ENCODE peak calls at places on chromosomes 2 and 18, in seven cellular contexts. One of them, this sample, is unnamed.

GRCh38 chr2:37418956-37419355 is 74.5 kb downstream of the QPCT start:
- DNase-seq in NCI-H1436: no peak
- DNase-seq in fibroblast of the aortic adventitia: no peak
- DNase-seq in fibroblast of the conjunctiva: no peak
- DNase-seq in NCI-H1092 treated with DMSO at 0.1 percent for 48 hours: no peak
- DNase-seq in COR-L47: no peak
- DNase-seq in fibroblast of lung: no peak
- DNase-seq in this sample: no peak

GRCh38 chr2:190094471-190094870 is 31.9 kb upstream of the MSTN start:
- DNase-seq in fibroblast of the conjunctiva: no peak
- DNase-seq in NCI-H1436: no peak
- DNase-seq in NCI-H1092 treated with DMSO at 0.1 percent for 48 hours: no peak
- DNase-seq in COR-L47: no peak
- DNase-seq in fibroblast of the aortic adventitia: no peak
- DNase-seq in fibroblast of lung: no peak
- DNase-seq in this sample: no peak

GRCh38 chr2:151928380-151928779 is 100.2 kb upstream of the ARL5A start:
- DNase-seq in fibroblast of the conjunctiva: no peak
- DNase-seq in COR-L47: no peak
- DNase-seq in NCI-H1092 treated with DMSO at 0.1 percent for 48 hours: no peak
- DNase-seq in fibroblast of lung: no peak
- DNase-seq in NCI-H1436: no peak
- DNase-seq in fibroblast of the aortic adventitia: no peak
- DNase-seq in this sample: no peak

GRCh38 chr18:50401888-50402287 is 27.0 kb downstream of the SKA1 start:
- DNase-seq in fibroblast of the conjunctiva: peak
- DNase-seq in fibroblast of the aortic adventitia: peak
- DNase-seq in fibroblast of lung: peak
- DNase-seq in NCI-H1092 treated with DMSO at 0.1 percent for 48 hours: peak
- DNase-seq in COR-L47: peak
- DNase-seq in NCI-H1436: peak
- DNase-seq in this sample: peak

GRCh38 chr18:13543811-13544732 is 182.3 kb downstream of the FAM210A start:
- DNase-seq in fibroblast of the conjunctiva: no peak
- DNase-seq in NCI-H1436: no peak
- DNase-seq in fibroblast of the aortic adventitia: no peak
- DNase-seq in NCI-H1092 treated with DMSO at 0.1 percent for 48 hours: no peak
- DNase-seq in COR-L47: no peak
- DNase-seq in fibroblast of lung: no peak
- DNase-seq in this sample: no peak

GRCh38 chr2:57333221-57333620 is 713.4 kb upstream of the VRK2 start:
- DNase-seq in fibroblast of lung: no peak
- DNase-seq in COR-L47: no peak
- DNase-seq in fibroblast of the aortic adventitia: no peak
- DNase-seq in fibroblast of the conjunctiva: no peak
- DNase-seq in NCI-H1092 treated with DMSO at 0.1 percent for 48 hours: no peak
- DNase-seq in NCI-H1436: no peak
- DNase-seq in this sample: no peak

GRCh38 chr18:56322403-56322802 is 316.0 kb downstream of the TXNL1 start:
- DNase-seq in NCI-H1436: no peak
- DNase-seq in COR-L47: no peak
- DNase-seq in fibroblast of lung: no peak
- DNase-seq in NCI-H1092 treated with DMSO at 0.1 percent for 48 hours: no peak
- DNase-seq in fibroblast of the conjunctiva: no peak
- DNase-seq in fibroblast of the aortic adventitia: no peak
- DNase-seq in this sample: no peak

GRCh38 chr2:75222527-75222926 is 23.2 kb upstream of the TACR1 start:
- DNase-seq in fibroblast of the aortic adventitia: no peak
- DNase-seq in fibroblast of the conjunctiva: no peak
- DNase-seq in NCI-H1092 treated with DMSO at 0.1 percent for 48 hours: no peak
- DNase-seq in NCI-H1436: no peak
- DNase-seq in COR-L47: no peak
- DNase-seq in fibroblast of lung: no peak
- DNase-seq in this sample: no peak

GRCh38 chr2:96142217-96143113 is 2.8 kb downstream of the DUSP2 start:
- DNase-seq in NCI-H1092 treated with DMSO at 0.1 percent for 48 hours: no peak
- DNase-seq in fibroblast of the conjunctiva: no peak
- DNase-seq in COR-L47: no peak
- DNase-seq in fibroblast of the aortic adventitia: no peak
- DNase-seq in fibroblast of lung: no peak
- DNase-seq in NCI-H1436: no peak
- DNase-seq in this sample: no peak

GRCh38 chr2:227146456-227146855 is 17.5 kb downstream of the COL4A4 start:
- DNase-seq in fibroblast of lung: no peak
- DNase-seq in NCI-H1092 treated with DMSO at 0.1 percent for 48 hours: no peak
- DNase-seq in fibroblast of the aortic adventitia: peak
- DNase-seq in fibroblast of the conjunctiva: no peak
- DNase-seq in COR-L47: no peak
- DNase-seq in NCI-H1436: no peak
- DNase-seq in this sample: no peak

GRCh38 chr2:54678719-54679118 is 44.7 kb upstream of the EML6 start:
- DNase-seq in fibroblast of lung: no peak
- DNase-seq in fibroblast of the conjunctiva: no peak
- DNase-seq in NCI-H1436: peak
- DNase-seq in fibroblast of the aortic adventitia: no peak
- DNase-seq in COR-L47: no peak
- DNase-seq in NCI-H1092 treated with DMSO at 0.1 percent for 48 hours: peak
- DNase-seq in this sample: no peak

GRCh38 chr2:196077821-196078220 is 9.2 kb upstream of the DNAH7 start:
- DNase-seq in fibroblast of the aortic adventitia: no peak
- DNase-seq in fibroblast of lung: no peak
- DNase-seq in NCI-H1436: no peak
- DNase-seq in COR-L47: no peak
- DNase-seq in NCI-H1092 treated with DMSO at 0.1 percent for 48 hours: no peak
- DNase-seq in fibroblast of the conjunctiva: no peak
- DNase-seq in this sample: no peak

GRCh38 chr2:181715033-181715630 is 34.8 kb upstream of the NEUROD1 start:
- DNase-seq in fibroblast of the aortic adventitia: peak
- DNase-seq in COR-L47: peak
- DNase-seq in NCI-H1092 treated with DMSO at 0.1 percent for 48 hours: peak
- DNase-seq in fibroblast of the conjunctiva: peak
- DNase-seq in NCI-H1436: peak
- DNase-seq in fibroblast of lung: peak
- DNase-seq in this sample: no peak

GRCh38 chr2:176002684-176003225 is 688 bp upstream of the LNPK start:
- DNase-seq in NCI-H1436: peak
- DNase-seq in fibroblast of lung: peak
- DNase-seq in fibroblast of the aortic adventitia: no peak
- DNase-seq in fibroblast of the conjunctiva: no peak
- DNase-seq in COR-L47: peak
- DNase-seq in NCI-H1092 treated with DMSO at 0.1 percent for 48 hours: peak
- DNase-seq in this sample: no peak

GRCh38 chr2:32559136-32559535 is 68.7 kb upstream of the TTC27 start:
- DNase-seq in NCI-H1092 treated with DMSO at 0.1 percent for 48 hours: no peak
- DNase-seq in fibroblast of the conjunctiva: peak
- DNase-seq in fibroblast of the aortic adventitia: peak
- DNase-seq in fibroblast of lung: peak
- DNase-seq in NCI-H1436: no peak
- DNase-seq in COR-L47: no peak
- DNase-seq in this sample: no peak

GRCh38 chr2:151183072-151183580 is 78.5 kb downstream of the RBM43 start:
- DNase-seq in NCI-H1436: no peak
- DNase-seq in COR-L47: no peak
- DNase-seq in fibroblast of the aortic adventitia: no peak
- DNase-seq in NCI-H1092 treated with DMSO at 0.1 percent for 48 hours: no peak
- DNase-seq in fibroblast of the conjunctiva: no peak
- DNase-seq in fibroblast of lung: no peak
- DNase-seq in this sample: no peak

GRCh38 chr2:215758691-215759090 is 254.7 kb downstream of the MREG start:
- DNase-seq in NCI-H1436: no peak
- DNase-seq in fibroblast of the conjunctiva: no peak
- DNase-seq in fibroblast of the aortic adventitia: peak
- DNase-seq in NCI-H1092 treated with DMSO at 0.1 percent for 48 hours: no peak
- DNase-seq in fibroblast of lung: peak
- DNase-seq in COR-L47: no peak
- DNase-seq in this sample: no peak

GRCh38 chr2:20457027-20457426 is 10.2 kb downstream of the RHOB start:
- DNase-seq in fibroblast of lung: peak
- DNase-seq in fibroblast of the aortic adventitia: peak
- DNase-seq in COR-L47: no peak
- DNase-seq in NCI-H1436: no peak
- DNase-seq in NCI-H1092 treated with DMSO at 0.1 percent for 48 hours: no peak
- DNase-seq in fibroblast of the conjunctiva: no peak
- DNase-seq in this sample: no peak

This sample was measured in H1.